ENCODE peak calls at places on chromosomes 6 and 20, in eight cellular contexts. J is mesenchymal stem cell; H is body of pancreas; F is CD8-positive, alpha-beta memory T cell; G is neural progenitor cell; K is pancreas; B is T-helper 17 cell; M is adipocyte. C is an unnamed sample.
A peak's percentile ranks its signal among the peaks of the same experiment; 100 is the strongest.

GRCh38 chr6:44820366-44821158 is 433.1 kb downstream of the CDC5L start:
- DNase-seq in J (no peak), H (no peak), F (no peak), G (no peak), K (no peak), B (no peak), M (no peak), C (no peak)

GRCh38 chr20:58721951-58722371 is 29.4 kb downstream of the NPEPL1 start:
- DNase-seq in J (no peak), H (peak; percentile 32), F (no peak), G (no peak), K (no peak), B (no peak), M (no peak), C (no peak)

GRCh38 chr6:41706876-41707564 is 28.4 kb downstream of the TFEB start:
- DNase-seq in J (peak; percentile 62), H (peak; percentile 44), F (no peak), G (no peak), K (no peak), B (no peak), M (peak; percentile 79), C (no peak)

GRCh38 chr6:166542580-166542912 is 43.9 kb downstream of the RAMACL start:
- DNase-seq in J (no peak), H (peak; percentile 48), F (no peak), G (peak; percentile 21), K (peak; percentile 44), B (no peak), M (no peak), C (peak; percentile 16)

GRCh38 chr6:91243436-91243835 is 656.6 kb upstream of the MAP3K7 start:
- DNase-seq in J (no peak), H (no peak), F (no peak), G (no peak), K (no peak), B (no peak), M (no peak), C (no peak)

GRCh38 chr6:29964904-29965872 is 22.9 kb downstream of the HLA-A start:
- DNase-seq in J (peak; percentile 90), H (peak; percentile 95), F (peak; percentile 80), G (peak; percentile 81), K (peak; percentile 84), B (peak; percentile 70), M (peak; percentile 88), C (peak; percentile 94)

GRCh38 chr20:2151805-2152727 is 50.4 kb downstream of the STK35 start:
- DNase-seq in J (peak; percentile 75), H (peak; percentile 8), F (no peak), G (no peak), K (no peak), B (no peak), M (peak; percentile 84), C (no peak)

GRCh38 chr20:63274381-63275228 is 2.0 kb downstream of the ARFGAP1 start:
- DNase-seq in J (no peak), H (peak; percentile 56), F (no peak), G (no peak), K (no peak), B (no peak), M (no peak), C (no peak)

GRCh38 chr20:24948939-24949679 is at the start of gene CST7:
- DNase-seq in J (no peak), H (peak; percentile 56), F (peak; percentile 85), G (no peak), K (no peak), B (peak; percentile 52), M (no peak), C (no peak)

GRCh38 chr20:49475979-49476378 is 6.5 kb downstream of the KCNB1 start:
- DNase-seq in J (no peak), H (no peak), F (no peak), G (no peak), K (no peak), B (no peak), M (no peak), C (no peak)

GRCh38 chr6:137102050-137102848 is 57.5 kb upstream of the IL20RA start:
- DNase-seq in J (no peak), H (no peak), F (no peak), G (no peak), K (no peak), B (no peak), M (no peak), C (no peak)

GRCh38 chr6:137105375-137105774 is 60.6 kb upstream of the IL20RA start:
- DNase-seq in J (no peak), H (no peak), F (no peak), G (no peak), K (no peak), B (no peak), M (no peak), C (no peak)

GRCh38 chr6:137104926-137105325 is 60.2 kb upstream of the IL20RA start:
- DNase-seq in J (no peak), H (no peak), F (no peak), G (no peak), K (no peak), B (no peak), M (no peak), C (no peak)

GRCh38 chr6:137099689-137100398 is 55.1 kb upstream of the IL20RA start:
- DNase-seq in J (no peak), H (no peak), F (no peak), G (no peak), K (no peak), B (no peak), M (no peak), C (no peak)

GRCh38 chr6:137102851-137103492 is 58.2 kb upstream of the IL20RA start:
- DNase-seq in J (no peak), H (no peak), F (no peak), G (no peak), K (no peak), B (no peak), M (no peak), C (no peak)
- H3K9me3 ChIP-seq in J (no peaks in the 10 kb centered on the region), H (no peaks in the 10 kb centered on the region), F (no peaks in the 10 kb centered on the region), G (peaks cover 4% of the 10 kb centered on the region), K (no peaks in the 10 kb centered on the region), B (no peaks in the 10 kb centered on the region), M (no peaks in the 10 kb centered on the region), C (no peaks in the 10 kb centered on the region)

GRCh38 chr20:101975-102374 is 14.5 kb downstream of the DEFB125 start:
- DNase-seq in J (no peak), H (no peak), F (no peak), G (no peak), K (no peak), B (no peak), M (no peak), C (no peak)
- H3K9me3 ChIP-seq in J (no peaks in the 10 kb centered on the region), H (no peaks in the 10 kb centered on the region), F (no peaks in the 10 kb centered on the region), G (no peaks in the 10 kb centered on the region), K (no peaks in the 10 kb centered on the region), B (no peaks in the 10 kb centered on the region), M (peaks cover 3% of the 10 kb centered on the region), C (no peaks in the 10 kb centered on the region)

GRCh38 chr6:14466278-14466677 is 348.7 kb downstream of the CD83 start:
- DNase-seq in J (no peak), H (no peak), F (no peak), G (no peak), K (no peak), B (no peak), M (peak; percentile 45), C (no peak)
- H3K9me3 ChIP-seq in J (peaks cover 4% of the 10 kb centered on the region), H (peaks cover 8% of the 10 kb centered on the region), F (no peaks in the 10 kb centered on the region), G (no peaks in the 10 kb centered on the region), K (no peaks in the 10 kb centered on the region), B (no peaks in the 10 kb centered on the region), M (peaks cover 9% of the 10 kb centered on the region), C (peaks cover 2% of the 10 kb centered on the region)

GRCh38 chr20:55565374-55565773 is 439.9 kb downstream of the CBLN4 start:
- DNase-seq in J (no peak), H (no peak), F (no peak), G (no peak), K (no peak), B (no peak), M (no peak), C (no peak)

DNA sequence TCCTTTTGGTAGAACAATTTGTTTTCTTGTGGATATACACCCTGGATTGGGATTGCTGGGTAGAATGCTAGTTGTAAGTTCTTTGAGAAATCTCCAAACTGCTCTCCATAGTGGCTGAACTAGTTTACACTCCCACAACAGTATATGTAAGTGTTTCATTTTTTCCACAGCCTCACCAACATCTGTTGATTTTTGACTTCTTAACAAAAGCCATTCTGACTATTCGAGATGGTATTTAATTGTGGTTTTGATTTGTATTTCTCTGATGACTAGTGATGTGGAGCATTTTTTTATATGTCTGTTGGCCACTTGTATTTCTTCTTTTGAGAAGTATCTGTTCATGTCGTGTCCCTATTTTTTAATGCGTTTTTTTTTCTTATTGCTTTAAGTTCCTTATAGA is 444.1 kb downstream of the CBLN4 start:
- DNase-seq in J (no peak), H (no peak), F (no peak), G (no peak), K (no peak), B (no peak), M (no peak), C (no peak)
- H3K9me3 ChIP-seq in J (no peaks in the 10 kb centered on the region), H (no peaks in the 10 kb centered on the region), F (no peaks in the 10 kb centered on the region), G (no peaks in the 10 kb centered on the region), K (no peaks in the 10 kb centered on the region), B (peaks cover 4% of the 10 kb centered on the region), M (no peaks in the 10 kb centered on the region), C (peaks cover 3% of the 10 kb centered on the region)

GRCh38 chr6:138451043-138451442 is 47.0 kb downstream of the HEBP2 start:
- DNase-seq in J (no peak), H (no peak), F (no peak), G (no peak), K (no peak), B (no peak), M (no peak), C (no peak)

GRCh38 chr6:138455746-138456392 is 43.4 kb downstream of the NHSL1 start:
- DNase-seq in J (no peak), H (peak; percentile 46), F (peak; percentile 70), G (no peak), K (no peak), B (no peak), M (peak; percentile 31), C (peak; percentile 83)

GRCh38 chr6:138454976-138455706 is 44.2 kb downstream of the NHSL1 start:
- DNase-seq in J (no peak), H (no peak), F (peak; percentile 67), G (no peak), K (no peak), B (peak; percentile 34), M (no peak), C (peak; percentile 45)

GRCh38 chr6:138461647-138462046 is 37.6 kb downstream of the NHSL1 start:
- DNase-seq in J (no peak), H (no peak), F (no peak), G (no peak), K (no peak), B (no peak), M (no peak), C (no peak)

DNA sequence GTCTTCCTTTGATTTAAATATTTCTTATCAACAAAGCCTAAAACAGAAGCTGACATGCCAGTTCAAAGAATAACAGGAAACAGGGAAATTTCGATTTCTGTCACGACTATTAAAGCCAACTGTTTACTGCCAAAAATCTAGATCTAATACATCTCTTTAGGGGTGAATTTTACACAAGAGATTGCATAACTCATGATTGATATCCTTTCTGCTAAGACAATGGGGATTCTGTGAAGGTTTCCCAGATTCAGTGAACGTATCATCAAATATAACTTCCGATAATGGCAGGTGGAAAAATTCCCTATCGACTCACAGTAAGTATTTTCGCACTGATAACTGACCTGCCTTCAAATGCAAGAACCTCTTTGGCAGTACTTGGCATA is 42.9 kb downstream of the NHSL1 start:
- DNase-seq in J (no peak), H (no peak), F (no peak), G (no peak), K (no peak), B (no peak), M (no peak), C (peak; percentile 46)
- H3K9me3 ChIP-seq in J (no peaks in the 10 kb centered on the region), H (no peaks in the 10 kb centered on the region), F (no peaks in the 10 kb centered on the region), G (no peaks in the 10 kb centered on the region), K (no peaks in the 10 kb centered on the region), B (no peaks in the 10 kb centered on the region), M (no peaks in the 10 kb centered on the region), C (no peaks in the 10 kb centered on the region)